ENCODE peak calls at places on chromosomes 3 and 15, in seven cellular contexts. V, T, E, K, B, O and C are unnamed samples.

GRCh38 chr3:151382671-151383070 is 1.9 kb downstream of the P2RY12 start:
- DNase-seq in E (no peak), V (no peak), K (no peak), B (no peak), T (no peak), O (no peak), C (no peak)

GRCh38 chr3:9769426-9770275 is at the start of gene CAMK1:
- DNase-seq in V (peak), O (no peak), B (peak), E (no peak), K (no peak), T (peak), C (peak)

GRCh38 chr15:70892912-70893560 is 410 bp downstream of the LRRC49 start:
- DNase-seq in T (no peak), V (no peak), B (peak), E (no peak), O (no peak), K (no peak), C (peak)

GRCh38 chr3:127547761-127548605 is 42.5 kb downstream of the TPRA1 start:
- DNase-seq in E (peak), K (no peak), V (peak), O (peak), T (peak), B (peak), C (peak)

GRCh38 chr3:196012481-196012880 is 69.4 kb downstream of the TFRC start:
- DNase-seq in K (no peak), T (no peak), B (no peak), E (no peak), V (no peak), O (no peak), C (no peak)

GRCh38 chr3:155018621-155019330 is 61.3 kb upstream of the MME start:
- DNase-seq in E (no peak), V (no peak), K (no peak), O (no peak), B (no peak), T (peak), C (no peak)

GRCh38 chr15:69784808-69785550 is 312.7 kb downstream of the TLE3 start:
- DNase-seq in O (no peak), V (no peak), B (no peak), K (no peak), E (no peak), T (no peak), C (no peak)

GRCh38 chr3:48013288-48013980 is 2.8 kb downstream of the MAP4 start:
- DNase-seq in T (peak), E (peak), B (peak), K (no peak), O (no peak), V (no peak), C (no peak)

GRCh38 chr3:17841190-17841828 is 98.9 kb upstream of the TBC1D5 start:
- DNase-seq in T (peak), V (peak), K (peak), E (peak), O (peak), B (peak), C (peak)

GRCh38 chr3:169389211-169389924 is 274.1 kb downstream of the MECOM start:
- DNase-seq in K (no peak), V (no peak), E (no peak), O (no peak), T (no peak), B (peak), C (no peak)

GRCh38 chr3:41808152-41808551 is 153.8 kb downstream of the ULK4 start:
- DNase-seq in K (no peak), B (no peak), V (no peak), E (no peak), O (no peak), T (no peak), C (no peak)

GRCh38 chr15:57398336-57398735 is 22.0 kb downstream of the CGNL1 start:
- DNase-seq in T (no peak), B (no peak), K (no peak), V (no peak), O (no peak), E (no peak), C (no peak)

GRCh38 chr3:65828706-65829105 is 210.0 kb downstream of the MAGI1 start:
- DNase-seq in V (no peak), T (no peak), K (no peak), O (no peak), E (no peak), B (no peak), C (no peak)

GRCh38 chr15:57595011-57595866 is 3.5 kb downstream of the MYZAP start:
- DNase-seq in O (no peak), B (peak), V (no peak), E (no peak), T (no peak), K (no peak), C (no peak)

GRCh38 chr15:40250771-40251454 is 12.1 kb downstream of the PAK6 start:
- DNase-seq in B (no peak), K (no peak), T (no peak), E (no peak), V (peak), O (no peak), C (no peak)

GRCh38 chr3:101542952-101543351 is 18.7 kb upstream of the TRMT10C start:
- DNase-seq in O (no peak), K (no peak), T (no peak), B (no peak), V (no peak), E (no peak), C (no peak)

GRCh38 chr3:16841906-16842709 is 42.6 kb upstream of the PLCL2 start:
- DNase-seq in O (no peak), B (no peak), E (no peak), T (no peak), V (peak), K (peak), C (no peak)

GRCh38 chr3:172305552-172305951 is 142.7 kb downstream of the GHSR start:
- DNase-seq in B (peak), O (no peak), T (no peak), V (no peak), K (no peak), E (no peak), C (no peak)

GRCh38 chr3:20141306-20141705 is 44.7 kb downstream of the SGO1 start:
- DNase-seq in O (no peak), E (no peak), B (no peak), T (no peak), K (no peak), V (no peak), C (no peak)

GRCh38 chr3:53489401-53490130 is 4.8 kb upstream of the CACNA1D start:
- DNase-seq in B (no peak), E (no peak), O (no peak), V (no peak), K (no peak), T (no peak), C (peak)

GRCh38 chr3:1172642-1173041 is 79.8 kb downstream of the CNTN6 start:
- DNase-seq in T (no peak), V (no peak), E (no peak), O (no peak), B (no peak), K (no peak), C (no peak)

GRCh38 chr15:61459785-61460707 is 230.9 kb upstream of the RORA start:
- DNase-seq in O (no peak), B (peak), T (no peak), K (no peak), V (no peak), E (no peak), C (no peak)

GRCh38 chr3:70982700-70983140 is 600.8 kb downstream of the FOXP1 start:
- DNase-seq in T (no peak), O (no peak), K (peak), B (no peak), E (peak), V (peak), C (peak)

GRCh38 chr3:171429635-171430034 is 30.6 kb downstream of the TNIK start:
- DNase-seq in K (no peak), O (peak), B (no peak), V (peak), T (no peak), E (no peak), C (no peak)

GRCh38 chr3:24740367-24740766 is 245.7 kb upstream of the THRB start:
- DNase-seq in V (no peak), O (no peak), B (no peak), E (no peak), T (no peak), K (no peak), C (no peak)

GRCh38 chr3:195405646-195406045 is 37.2 kb downstream of the ACAP2 start:
- DNase-seq in O (no peak), E (no peak), K (no peak), V (no peak), B (no peak), T (no peak), C (no peak)

GRCh38 chr15:81293728-81294500 is 30.0 kb downstream of the STARD5 start:
- DNase-seq in K (peak), E (no peak), B (no peak), V (no peak), O (no peak), T (no peak), C (no peak)

GRCh38 chr3:117603097-117603496 is 893.5 kb downstream of the TUSC7 start:
- DNase-seq in T (no peak), K (no peak), V (no peak), O (no peak), B (no peak), E (no peak), C (no peak)

GRCh38 chr3:129421236-129421883 is 7.1 kb downstream of the EFCAB12 start:
- DNase-seq in T (no peak), E (no peak), O (no peak), V (no peak), K (no peak), B (no peak), C (no peak)

GRCh38 chr15:74584779-74585178 is 30.9 kb upstream of the CLK3 start:
- DNase-seq in O (no peak), T (peak), E (no peak), B (no peak), K (no peak), V (no peak), C (no peak)

GRCh38 chr15:50024183-50024795 is 94.7 kb downstream of the ATP8B4 start:
- DNase-seq in K (no peak), E (no peak), B (no peak), T (no peak), O (no peak), V (no peak), C (no peak)

GRCh38 chr3:71035314-71035713 is 548.2 kb downstream of the FOXP1 start:
- DNase-seq in O (no peak), B (no peak), V (no peak), T (no peak), E (no peak), K (no peak), C (no peak)

GRCh38 chr3:131705558-131706051 is 202.8 kb upstream of the MRPL3 start:
- DNase-seq in T (no peak), K (no peak), V (no peak), O (no peak), E (no peak), B (no peak), C (no peak)

GRCh38 chr3:112470791-112471190 is 28.5 kb downstream of the BTLA start:
- DNase-seq in K (no peak), B (no peak), E (no peak), V (no peak), O (no peak), T (no peak), C (no peak)

GRCh38 chr3:43582876-43583275 is 38.9 kb downstream of the ANO10 start:
- DNase-seq in E (no peak), V (no peak), B (no peak), O (no peak), K (no peak), T (no peak), C (no peak)

GRCh38 chr3:141360888-141361598 is 7.3 kb upstream of the ZBTB38 start:
- DNase-seq in K (no peak), V (no peak), O (no peak), B (peak), E (peak), T (peak), C (peak)

GRCh38 chr15:58224068-58224467 is 85.9 kb downstream of the AQP9 start:
- DNase-seq in O (no peak), T (no peak), B (no peak), K (no peak), E (no peak), V (no peak), C (no peak)

GRCh38 chr3:31561891-31562290 is 29.2 kb downstream of the STT3B start:
- DNase-seq in K (no peak), V (peak), O (no peak), T (no peak), E (no peak), B (no peak), C (no peak)

GRCh38 chr3:31565288-31565687 is 32.6 kb downstream of the STT3B start:
- DNase-seq in O (no peak), T (no peak), K (no peak), B (no peak), E (no peak), V (no peak), C (no peak)

GRCh38 chr3:31567036-31567435 is 34.3 kb downstream of the STT3B start:
- DNase-seq in O (no peak), E (no peak), V (peak), T (peak), K (no peak), B (peak), C (peak)

GRCh38 chr3:31559872-31560534 is 27.3 kb downstream of the STT3B start:
- DNase-seq in O (no peak), V (no peak), B (no peak), K (no peak), T (no peak), E (no peak), C (no peak)

DNA sequence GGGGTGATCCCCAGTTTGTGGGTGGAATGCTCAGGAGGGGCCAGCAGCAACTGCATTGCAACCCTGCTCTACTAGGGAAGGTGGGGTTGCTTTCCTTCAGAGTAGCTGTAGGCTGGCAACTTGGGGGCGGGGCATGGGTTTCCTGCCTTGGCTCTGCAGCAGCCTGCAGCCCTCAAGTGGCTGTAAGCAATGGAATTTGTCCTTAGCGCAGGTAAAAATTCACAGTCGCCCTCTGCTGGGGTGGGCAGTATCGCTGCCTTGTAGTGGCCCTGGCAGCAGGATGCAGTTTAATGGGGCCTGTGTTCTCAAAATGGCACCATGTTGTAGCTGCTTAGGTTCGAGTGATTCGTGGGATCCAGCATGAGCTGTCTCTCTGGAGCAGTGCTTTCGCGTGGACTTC is 29.8 kb downstream of the STT3B start:
- DNase-seq in B (no peak), T (peak), O (peak), K (no peak), V (peak), E (no peak), C (peak)
- TF ChIP-seq SP1 in B (no peak), T (no peak), O (no peak), K (no peak), V (no peak), E (no peak), C (no peak)

DNA sequence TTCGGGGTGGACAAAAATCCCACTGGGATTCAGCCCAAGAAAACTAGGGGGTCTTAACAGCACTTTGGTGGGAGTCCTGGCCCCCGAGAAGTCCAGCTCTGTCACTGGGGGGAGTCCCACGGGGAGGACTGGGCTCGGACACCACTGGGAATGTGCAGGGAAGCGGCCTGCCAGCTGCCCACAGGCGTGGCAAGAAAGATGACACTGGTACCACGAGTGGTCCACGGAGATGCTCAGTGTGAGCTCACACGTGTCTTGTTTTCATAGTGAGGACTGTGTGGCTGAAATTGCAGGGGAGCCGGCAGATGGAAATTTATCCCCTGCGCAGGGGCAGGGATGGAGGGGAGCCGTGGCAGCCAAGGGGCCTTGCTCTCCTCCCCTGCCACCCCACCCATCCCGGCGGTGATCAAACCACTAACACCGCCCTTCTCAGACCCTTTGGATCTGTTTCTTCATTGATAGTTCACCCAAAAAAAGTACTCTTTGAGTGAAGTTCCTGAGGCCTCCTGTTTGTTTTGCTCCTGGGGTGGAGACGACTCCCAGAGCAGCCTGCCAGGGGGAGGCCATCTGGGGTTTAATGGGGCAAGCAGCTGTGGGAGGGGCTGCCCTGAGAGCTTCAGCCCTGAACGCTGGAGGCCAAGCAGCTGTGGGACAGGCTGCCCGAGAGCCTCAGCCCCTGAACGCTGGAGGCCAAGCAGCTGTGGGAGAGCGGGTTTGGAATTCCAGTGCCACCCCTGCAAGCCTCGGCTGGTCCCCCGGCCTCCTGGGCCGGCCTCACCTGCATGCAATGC is 130.9 kb downstream of the LRRK1 start:
- DNase-seq in E (no peak), K (no peak), V (no peak), B (no peak), O (no peak), T (no peak), C (no peak)
- TF ChIP-seq SP1 in E (no peak), K (no peak), V (no peak), B (no peak), O (no peak), T (no peak), C (no peak)

GRCh38 chr15:93043621-93044300 is 45.2 kb downstream of the RGMA start:
- DNase-seq in K (no peak), V (no peak), E (no peak), T (peak), B (no peak), O (no peak), C (no peak)
- TF ChIP-seq SP1 in K (no peak), V (no peak), E (no peak), T (no peak), B (no peak), O (no peak), C (no peak)

GRCh38 chr3:69200384-69201068 is 78.1 kb upstream of the LMOD3 start:
- DNase-seq in K (no peak), E (no peak), O (no peak), T (peak), B (peak), V (no peak), C (peak)
- TF ChIP-seq SP1 in K (no peak), E (no peak), O (no peak), T (no peak), B (no peak), V (no peak), C (no peak)

GRCh38 chr3:15276028-15276717 is 56.2 kb downstream of the SH3BP5 start:
- DNase-seq in E (no peak), K (no peak), O (no peak), B (no peak), T (no peak), V (no peak), C (no peak)

GRCh38 chr3:15279671-15280402 is 52.5 kb downstream of the SH3BP5 start:
- DNase-seq in E (no peak), B (no peak), O (no peak), V (no peak), K (no peak), T (no peak), C (no peak)

GRCh38 chr3:15280853-15281532 is 51.4 kb downstream of the SH3BP5 start:
- DNase-seq in V (no peak), E (no peak), T (no peak), B (peak), O (no peak), K (no peak), C (no peak)

GRCh38 chr3:15279200-15279599 is 53.2 kb downstream of the SH3BP5 start:
- DNase-seq in V (no peak), O (no peak), K (no peak), B (no peak), T (no peak), E (no peak), C (no peak)

GRCh38 chr3:15277861-15278260 is 54.5 kb downstream of the SH3BP5 start:
- DNase-seq in B (no peak), V (no peak), O (no peak), E (no peak), T (no peak), K (no peak), C (no peak)
- TF ChIP-seq SP1 in B (no peak), V (no peak), O (no peak), E (no peak), T (no peak), K (no peak), C (no peak)

DNA sequence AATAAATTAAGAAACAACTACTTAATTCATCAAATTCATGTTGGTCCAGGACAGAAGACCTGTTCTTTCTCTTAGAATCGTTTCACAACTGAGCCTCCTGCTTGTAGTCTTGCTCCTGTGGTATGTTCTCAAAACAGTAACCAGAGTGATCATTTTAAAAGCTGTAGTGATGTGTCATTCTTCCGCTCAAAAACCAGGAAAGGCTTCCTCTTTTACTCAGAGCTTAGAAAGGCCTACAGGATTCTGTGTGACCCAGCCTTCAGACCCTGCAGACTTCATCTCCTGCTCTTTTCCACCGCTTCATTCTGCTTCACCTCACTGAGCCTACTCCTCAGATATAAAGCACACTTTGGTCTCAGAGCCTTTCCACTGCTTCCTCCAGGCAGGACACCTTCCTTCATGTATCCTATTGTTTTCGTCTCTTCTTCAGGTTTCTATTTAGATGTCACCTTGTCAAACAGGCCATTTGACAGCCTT is 22.7 kb downstream of the ST6GAL1 start:
- DNase-seq in O (no peak), T (peak), K (no peak), E (no peak), V (no peak), B (no peak), C (no peak)
- TF ChIP-seq SP1 in O (no peak), T (no peak), K (no peak), E (no peak), V (no peak), B (no peak), C (no peak)